ENCODE peak calls at places on chromosomes 16 and 17, in six cellular contexts. Z is neural progenitor cell, G is fibroblast of lung, A is GM23248, C is mesendoderm, P is mesenchymal stem cell. U is an unnamed sample.

GRCh38 chr16:86167061-86167460 is 268.1 kb downstream of the IRF8 start:
- DNase-seq in Z (no peak), G (no peak), A (peak), C (no peak), P (no peak), U (no peak)

GRCh38 chr16:15434079-15434424 is 336 bp upstream of the BMERB1 start:
- DNase-seq in Z (no peak), G (no peak), A (no peak), C (no peak), P (no peak), U (no peak)

GRCh38 chr17:76370261-76370993 is 14.0 kb upstream of the SPHK1 start:
- DNase-seq in Z (no peak), G (peak), A (peak), C (peak), P (peak), U (peak)

GRCh38 chr17:70961341-70961740 is 792.0 kb downstream of the KCNJ2 start:
- DNase-seq in Z (no peak), G (no peak), A (peak), C (no peak), P (no peak), U (peak)

GRCh38 chr17:70929226-70929625 is 759.9 kb downstream of the KCNJ2 start:
- DNase-seq in Z (no peak), G (peak), A (peak), C (no peak), P (peak), U (no peak)

GRCh38 chr17:77781536-77781935 is 177.0 kb upstream of the TNRC6C start:
- DNase-seq in Z (no peak), G (no peak), A (no peak), C (no peak), P (no peak), U (no peak)

GRCh38 chr16:48409839-48410610 is 24.8 kb upstream of the SIAH1 start:
- DNase-seq in Z (no peak), G (peak), A (peak), C (no peak), P (peak), U (peak)

GRCh38 chr17:57328109-57328882 is 72.0 kb downstream of the MSI2 start:
- DNase-seq in Z (no peak), G (no peak), A (no peak), C (no peak), P (peak), U (no peak)

GRCh38 chr16:85461814-85462404 is 151.2 kb upstream of the GSE1 start:
- DNase-seq in Z (peak), G (peak), A (peak), C (peak), P (peak), U (peak)

GRCh38 chr17:3695129-3695722 is 729 bp downstream of the P2RX5 start:
- DNase-seq in Z (no peak), G (no peak), A (peak), C (no peak), P (no peak), U (no peak)

GRCh38 chr17:2070241-2071023 is 15.5 kb downstream of the HIC1 start:
- DNase-seq in Z (no peak), G (no peak), A (no peak), C (peak), P (peak), U (no peak)

GRCh38 chr16:29147710-29148425 is 163.0 kb downstream of the LAT start:
- DNase-seq in Z (no peak), G (no peak), A (no peak), C (no peak), P (no peak), U (no peak)

GRCh38 chr17:8618825-8619224 is 11.7 kb downstream of the MYH10 start:
- DNase-seq in Z (no peak), G (no peak), A (no peak), C (no peak), P (no peak), U (no peak)

GRCh38 chr16:11783319-11784047 is 13.6 kb downstream of the ZC3H7A start:
- DNase-seq in Z (no peak), G (peak), A (peak), C (no peak), P (no peak), U (peak)

GRCh38 chr17:39622380-39623006 is 4.3 kb upstream of the PPP1R1B start:
- DNase-seq in Z (no peak), G (no peak), A (peak), C (no peak), P (no peak), U (no peak)

GRCh38 chr17:74430706-74431567 is 951 bp upstream of the GPRC5C start:
- DNase-seq in Z (peak), G (peak), A (peak), C (peak), P (peak), U (peak)

GRCh38 chr16:56614549-56614991 is 6.2 kb downstream of the MT2A start:
- DNase-seq in Z (no peak), G (no peak), A (peak), C (no peak), P (peak), U (peak)

GRCh38 chr16:27596411-27596810 is 46.5 kb downstream of the KATNIP start:
- DNase-seq in Z (no peak), G (no peak), A (no peak), C (no peak), P (no peak), U (no peak)

GRCh38 chr17:82962163-82962720 is 117.2 kb upstream of the METRNL start:
- DNase-seq in Z (no peak), G (peak), A (peak), C (no peak), P (peak), U (peak)

GRCh38 chr17:40329981-40330794 is 21.2 kb downstream of the RARA start:
- DNase-seq in Z (no peak), G (no peak), A (peak), C (no peak), P (no peak), U (no peak)

GRCh38 chr17:42361781-42362186 is 26.5 kb downstream of the STAT3 start:
- DNase-seq in Z (no peak), G (no peak), A (no peak), C (peak), P (no peak), U (no peak)

GRCh38 chr16:11139624-11140375 is 116.2 kb downstream of the SOCS1 start:
- DNase-seq in Z (peak), G (no peak), A (no peak), C (peak), P (no peak), U (no peak)

GRCh38 chr17:57638284-57638683 is 106.8 kb downstream of the CCDC182 start:
- DNase-seq in Z (no peak), G (no peak), A (no peak), C (no peak), P (no peak), U (no peak)

GRCh38 chr16:56869513-56870270 is 4.7 kb downstream of the SLC12A3 start:
- DNase-seq in Z (peak), G (no peak), A (peak), C (peak), P (peak), U (no peak)

GRCh38 chr16:70396209-70396904 is 42.5 kb downstream of the ST3GAL2 start:
- DNase-seq in Z (no peak), G (peak), A (peak), C (peak), P (peak), U (no peak)

GRCh38 chr16:84608281-84608680 is 9.6 kb downstream of the COTL1 start:
- DNase-seq in Z (no peak), G (no peak), A (no peak), C (no peak), P (no peak), U (no peak)

GRCh38 chr16:85553436-85554113 is 59.5 kb upstream of the GSE1 start:
- DNase-seq in Z (no peak), G (peak), A (peak), C (peak), P (peak), U (peak)

GRCh38 chr16:8634991-8635736 is 13.7 kb downstream of the METTL22 start:
- DNase-seq in Z (peak), G (peak), A (peak), C (peak), P (peak), U (peak)

GRCh38 chr16:1393613-1394176 is 20.8 kb downstream of the UNKL start:
- DNase-seq in Z (no peak), G (no peak), A (no peak), C (no peak), P (no peak), U (no peak)

GRCh38 chr17:43094129-43094834 is 30.9 kb downstream of the BRCA1 start:
- DNase-seq in Z (no peak), G (peak), A (peak), C (no peak), P (no peak), U (peak)

GRCh38 chr17:82901836-82902235 is 62.0 kb upstream of the ZNF750 start:
- DNase-seq in Z (no peak), G (no peak), A (no peak), C (no peak), P (no peak), U (no peak)

GRCh38 chr16:75763250-75763649 is 37.0 kb upstream of the CPHXL start:
- DNase-seq in Z (no peak), G (no peak), A (no peak), C (no peak), P (no peak), U (no peak)

GRCh38 chr16:31451681-31452351 is 7.5 kb upstream of the ARMC5 start:
- DNase-seq in Z (peak), G (peak), A (peak), C (peak), P (peak), U (peak)

GRCh38 chr17:79010304-79010646 is 711 bp upstream of the CANT1 start:
- DNase-seq in Z (no peak), G (no peak), A (no peak), C (no peak), P (no peak), U (no peak)
- H3K4me3 ChIP-seq in Z (peak), G (no peak), A (peak), C (no peak), P (peak), U (peak)

GRCh38 chr17:17417718-17418151 is 59.1 kb upstream of the MED9 start:
- DNase-seq in Z (no peak), G (no peak), A (no peak), C (no peak), P (no peak), U (no peak)
- H3K9ac ChIP-seq in Z (no peak), G (no peak), A (no peak), C (no peak), P (no peak), U (no peak)

GRCh38 chr16:68382296-68382718 is 66.0 kb downstream of the SMPD3 start:
- DNase-seq in Z (no peak), G (no peak), A (no peak), C (no peak), P (no peak), U (no peak)

GRCh38 chr16:68381363-68381724 is 67.0 kb downstream of the SMPD3 start:
- DNase-seq in Z (no peak), G (no peak), A (no peak), C (no peak), P (no peak), U (no peak)

GRCh38 chr16:68385371-68385770 is 62.9 kb downstream of the SMPD3 start:
- DNase-seq in Z (no peak), G (no peak), A (no peak), C (no peak), P (no peak), U (no peak)

GRCh38 chr16:68384293-68385255 is 63.7 kb downstream of the SMPD3 start:
- DNase-seq in Z (peak), G (no peak), A (no peak), C (no peak), P (no peak), U (no peak)

DNA sequence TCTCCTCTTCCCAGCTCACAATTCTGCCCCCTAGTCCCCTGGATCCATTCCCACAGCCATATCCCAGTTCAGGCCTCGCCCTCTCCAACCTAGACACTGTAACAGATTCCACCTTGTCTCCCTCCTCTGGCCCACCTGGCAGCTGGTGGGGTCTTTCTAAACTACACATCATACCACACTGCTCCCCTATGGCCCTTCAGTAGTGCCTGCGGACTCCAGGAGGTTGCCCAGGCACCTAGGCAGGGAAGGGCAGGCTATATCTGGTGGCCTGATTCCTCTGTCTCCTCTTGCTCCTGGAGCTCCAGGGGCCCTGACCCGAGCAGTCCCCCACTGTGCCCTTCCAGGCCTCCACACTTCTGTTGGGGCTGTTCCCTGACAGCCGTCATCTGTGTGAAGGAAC is 64.5 kb downstream of the SMPD3 start:
- DNase-seq in Z (no peak), G (no peak), A (no peak), C (no peak), P (no peak), U (no peak)
- H3K4me2 ChIP-seq in Z (peak), G (no peak), A (no peak), C (no peak), P (no peak), U (no peak)

GRCh38 chr17:79163071-79163470 is 88.4 kb downstream of the ENGASE start:
- DNase-seq in Z (no peak), G (no peak), A (no peak), C (no peak), P (no peak), U (no peak)
- H3K4me3 ChIP-seq in Z (no peak), G (no peak), A (no peak), C (no peak), P (no peak), U (no peak)

GRCh38 chr17:55722742-55723487 is at the start of gene TMEM100:
- DNase-seq in Z (no peak), G (peak), A (peak), C (peak), P (peak), U (peak)
- H3K9ac ChIP-seq in Z (no peak), G (no peak), A (peak), C (peak), P (peak), U (peak)

U was measured in astrocyte.